ENCODE peak calls at places on chromosome 22, in four cellular contexts. One of them, this sample, is unnamed.

GRCh38 chr22:19709063-19709769 is 5.1 kb upstream of the SEPTIN5 start:
- DNase-seq in MG63: no peak
- DNase-seq in stimulated activated CD8-positive, alpha-beta memory T cell treated with anti-CD3 and anti-CD28 coated beads, Interleukin-15, amount 100 ng/mL, for 24 hours: no peak
- DNase-seq in NCI-H1436: no peak
- DNase-seq in this sample: no peak

GRCh38 chr22:50085211-50085999 is at the start of gene MLC1:
- DNase-seq in MG63: no peak
- DNase-seq in stimulated activated CD8-positive, alpha-beta memory T cell treated with anti-CD3 and anti-CD28 coated beads, Interleukin-15, amount 100 ng/mL, for 24 hours: no peak
- DNase-seq in NCI-H1436: no peak
- DNase-seq in this sample: peak

GRCh38 chr22:41537203-41537602 is 7.1 kb downstream of the POLR3H start:
- DNase-seq in MG63: no peak
- DNase-seq in stimulated activated CD8-positive, alpha-beta memory T cell treated with anti-CD3 and anti-CD28 coated beads, Interleukin-15, amount 100 ng/mL, for 24 hours: no peak
- DNase-seq in NCI-H1436: no peak
- DNase-seq in this sample: no peak

GRCh38 chr22:32542332-32543019 is 67.9 kb downstream of the FBXO7 start:
- DNase-seq in MG63: no peak
- DNase-seq in stimulated activated CD8-positive, alpha-beta memory T cell treated with anti-CD3 and anti-CD28 coated beads, Interleukin-15, amount 100 ng/mL, for 24 hours: no peak
- DNase-seq in NCI-H1436: no peak
- DNase-seq in this sample: no peak

GRCh38 chr22:23888615-23889401 is 5.4 kb upstream of the MIF start:
- DNase-seq in MG63: peak
- DNase-seq in stimulated activated CD8-positive, alpha-beta memory T cell treated with anti-CD3 and anti-CD28 coated beads, Interleukin-15, amount 100 ng/mL, for 24 hours: no peak
- DNase-seq in NCI-H1436: no peak
- DNase-seq in this sample: no peak

GRCh38 chr22:23557467-23557866 is 22.6 kb downstream of the IGLL1 start:
- DNase-seq in MG63: no peak
- DNase-seq in stimulated activated CD8-positive, alpha-beta memory T cell treated with anti-CD3 and anti-CD28 coated beads, Interleukin-15, amount 100 ng/mL, for 24 hours: no peak
- DNase-seq in NCI-H1436: no peak
- DNase-seq in this sample: no peak

GRCh38 chr22:43365715-43366440 is 22.7 kb upstream of the SCUBE1 start:
- DNase-seq in MG63: no peak
- DNase-seq in stimulated activated CD8-positive, alpha-beta memory T cell treated with anti-CD3 and anti-CD28 coated beads, Interleukin-15, amount 100 ng/mL, for 24 hours: no peak
- DNase-seq in NCI-H1436: no peak
- DNase-seq in this sample: no peak

GRCh38 chr22:21865041-21865440 is 2.4 kb downstream of the MAPK1 start:
- DNase-seq in MG63: peak
- DNase-seq in stimulated activated CD8-positive, alpha-beta memory T cell treated with anti-CD3 and anti-CD28 coated beads, Interleukin-15, amount 100 ng/mL, for 24 hours: no peak
- DNase-seq in NCI-H1436: no peak
- DNase-seq in this sample: peak

GRCh38 chr22:39517470-39517869 is 2.9 kb upstream of the ATF4 start:
- DNase-seq in MG63: no peak
- DNase-seq in stimulated activated CD8-positive, alpha-beta memory T cell treated with anti-CD3 and anti-CD28 coated beads, Interleukin-15, amount 100 ng/mL, for 24 hours: no peak
- DNase-seq in NCI-H1436: no peak
- DNase-seq in this sample: no peak

GRCh38 chr22:32413715-32414114 is 1.7 kb upstream of the RTCB start:
- DNase-seq in MG63: no peak
- DNase-seq in stimulated activated CD8-positive, alpha-beta memory T cell treated with anti-CD3 and anti-CD28 coated beads, Interleukin-15, amount 100 ng/mL, for 24 hours: no peak
- DNase-seq in NCI-H1436: no peak
- DNase-seq in this sample: peak

GRCh38 chr22:41261541-41262249 is 21.0 kb upstream of the CHADL start:
- DNase-seq in MG63: no peak
- DNase-seq in stimulated activated CD8-positive, alpha-beta memory T cell treated with anti-CD3 and anti-CD28 coated beads, Interleukin-15, amount 100 ng/mL, for 24 hours: no peak
- DNase-seq in NCI-H1436: no peak
- DNase-seq in this sample: no peak

GRCh38 chr22:45218974-45219373 is 21.7 kb downstream of the KIAA0930 start:
- DNase-seq in MG63: no peak
- DNase-seq in stimulated activated CD8-positive, alpha-beta memory T cell treated with anti-CD3 and anti-CD28 coated beads, Interleukin-15, amount 100 ng/mL, for 24 hours: no peak
- DNase-seq in NCI-H1436: no peak
- DNase-seq in this sample: no peak

GRCh38 chr22:38214248-38215056 is 12.7 kb downstream of the MAFF start:
- DNase-seq in MG63: no peak
- DNase-seq in stimulated activated CD8-positive, alpha-beta memory T cell treated with anti-CD3 and anti-CD28 coated beads, Interleukin-15, amount 100 ng/mL, for 24 hours: peak
- DNase-seq in NCI-H1436: no peak
- DNase-seq in this sample: no peak

GRCh38 chr22:42287174-42287890 is 16.9 kb upstream of the TCF20 start:
- DNase-seq in MG63: no peak
- DNase-seq in stimulated activated CD8-positive, alpha-beta memory T cell treated with anti-CD3 and anti-CD28 coated beads, Interleukin-15, amount 100 ng/mL, for 24 hours: no peak
- DNase-seq in NCI-H1436: no peak
- DNase-seq in this sample: no peak

GRCh38 chr22:30668306-30668655 is 606 bp upstream of the DUSP18 start:
- DNase-seq in MG63: no peak
- DNase-seq in stimulated activated CD8-positive, alpha-beta memory T cell treated with anti-CD3 and anti-CD28 coated beads, Interleukin-15, amount 100 ng/mL, for 24 hours: no peak
- DNase-seq in NCI-H1436: no peak
- DNase-seq in this sample: no peak

GRCh38 chr22:17806437-17806836 is 32.2 kb upstream of the BID start:
- DNase-seq in MG63: no peak
- DNase-seq in stimulated activated CD8-positive, alpha-beta memory T cell treated with anti-CD3 and anti-CD28 coated beads, Interleukin-15, amount 100 ng/mL, for 24 hours: no peak
- DNase-seq in NCI-H1436: no peak
- DNase-seq in this sample: no peak

GRCh38 chr22:20155330-20156041 is 4.6 kb upstream of the CCDC188 start:
- DNase-seq in MG63: peak
- DNase-seq in stimulated activated CD8-positive, alpha-beta memory T cell treated with anti-CD3 and anti-CD28 coated beads, Interleukin-15, amount 100 ng/mL, for 24 hours: no peak
- DNase-seq in NCI-H1436: peak
- DNase-seq in this sample: peak

GRCh38 chr22:49915610-49916009 is 2.6 kb downstream of the ALG12 start:
- DNase-seq in MG63: no peak
- DNase-seq in stimulated activated CD8-positive, alpha-beta memory T cell treated with anti-CD3 and anti-CD28 coated beads, Interleukin-15, amount 100 ng/mL, for 24 hours: no peak
- DNase-seq in NCI-H1436: no peak
- DNase-seq in this sample: no peak

GRCh38 chr22:43823353-43823908 is 11.3 kb upstream of the EFCAB6 start:
- DNase-seq in MG63: no peak
- DNase-seq in stimulated activated CD8-positive, alpha-beta memory T cell treated with anti-CD3 and anti-CD28 coated beads, Interleukin-15, amount 100 ng/mL, for 24 hours: no peak
- DNase-seq in NCI-H1436: no peak
- DNase-seq in this sample: no peak

GRCh38 chr22:31332886-31333285 is 13.3 kb downstream of the PATZ1 start:
- DNase-seq in MG63: no peak
- DNase-seq in stimulated activated CD8-positive, alpha-beta memory T cell treated with anti-CD3 and anti-CD28 coated beads, Interleukin-15, amount 100 ng/mL, for 24 hours: no peak
- DNase-seq in NCI-H1436: no peak
- DNase-seq in this sample: no peak

GRCh38 chr22:27487600-27488450 is 313.7 kb downstream of the MN1 start:
- DNase-seq in MG63: peak
- DNase-seq in stimulated activated CD8-positive, alpha-beta memory T cell treated with anti-CD3 and anti-CD28 coated beads, Interleukin-15, amount 100 ng/mL, for 24 hours: no peak
- DNase-seq in NCI-H1436: no peak
- DNase-seq in this sample: no peak

GRCh38 chr22:35555941-35556547 is 15.4 kb downstream of the RASD2 start:
- DNase-seq in MG63: no peak
- DNase-seq in stimulated activated CD8-positive, alpha-beta memory T cell treated with anti-CD3 and anti-CD28 coated beads, Interleukin-15, amount 100 ng/mL, for 24 hours: no peak
- DNase-seq in NCI-H1436: no peak
- DNase-seq in this sample: no peak

GRCh38 chr22:19996694-19997384 is 19.8 kb downstream of the ARVCF start:
- DNase-seq in MG63: no peak
- DNase-seq in stimulated activated CD8-positive, alpha-beta memory T cell treated with anti-CD3 and anti-CD28 coated beads, Interleukin-15, amount 100 ng/mL, for 24 hours: no peak
- DNase-seq in NCI-H1436: no peak
- DNase-seq in this sample: no peak

GRCh38 chr22:27816552-27816951 is 15.0 kb upstream of the MN1 start:
- DNase-seq in MG63: no peak
- DNase-seq in stimulated activated CD8-positive, alpha-beta memory T cell treated with anti-CD3 and anti-CD28 coated beads, Interleukin-15, amount 100 ng/mL, for 24 hours: no peak
- DNase-seq in NCI-H1436: no peak
- DNase-seq in this sample: no peak

GRCh38 chr22:19321757-19322156 is 30.2 kb upstream of the CLTCL1 start:
- DNase-seq in MG63: no peak
- DNase-seq in stimulated activated CD8-positive, alpha-beta memory T cell treated with anti-CD3 and anti-CD28 coated beads, Interleukin-15, amount 100 ng/mL, for 24 hours: no peak
- DNase-seq in NCI-H1436: no peak
- DNase-seq in this sample: no peak

GRCh38 chr22:46087336-46087690 is 63.0 kb upstream of the PPARA start:
- DNase-seq in MG63: no peak
- DNase-seq in stimulated activated CD8-positive, alpha-beta memory T cell treated with anti-CD3 and anti-CD28 coated beads, Interleukin-15, amount 100 ng/mL, for 24 hours: no peak
- DNase-seq in NCI-H1436: no peak
- DNase-seq in this sample: no peak

This sample was measured in G401.